ENCODE peak calls at places on chromosomes 2 and 18, in ten cellular contexts. Y is left ventricle myocardium inferior, D is cardiac fibroblast, C is fibroblast of mammary gland, F is choroid plexus epithelial cell, A is H7, V is psoas muscle, P is astrocyte of the spinal cord, B is dorsolateral prefrontal cortex, W is AG10803. O is an unnamed sample.

GRCh38 chr2:183946193-183946592 is 652.1 kb upstream of the ZNF804A start:
- DNase-seq in Y (no peak), D (no peak), C (no peak), F (no peak), A (no peak), V (no peak), P (no peak), B (no peak), W (no peak), O (no peak)

GRCh38 chr2:128584296-128584900 is 265.7 kb upstream of the HS6ST1 start:
- DNase-seq in Y (no peak), D (peak), C (peak), F (peak), A (no peak), V (no peak), P (peak), B (no peak), W (peak), O (no peak)

GRCh38 chr2:112623913-112624777 is 21.6 kb upstream of the SLC20A1 start:
- DNase-seq in Y (peak), D (peak), C (peak), F (peak), A (no peak), V (peak), P (peak), B (no peak), W (peak), O (peak)

GRCh38 chr18:3612315-3612714 is 162.3 kb downstream of the TGIF1 start:
- DNase-seq in Y (no peak), D (no peak), C (peak), F (no peak), A (no peak), V (no peak), P (no peak), B (no peak), W (peak), O (no peak)

GRCh38 chr2:21763501-21763900 is 639.7 kb downstream of the TDRD15 start:
- DNase-seq in Y (no peak), D (no peak), C (no peak), F (no peak), A (no peak), V (no peak), P (no peak), B (no peak), W (no peak), O (no peak)

GRCh38 chr2:113755690-113756063 is 765 bp downstream of the SLC35F5 start:
- DNase-seq in Y (no peak), D (peak), C (peak), F (peak), A (peak), V (no peak), P (peak), B (no peak), W (no peak), O (peak)

GRCh38 chr2:88599527-88599926 is 27.7 kb downstream of the EIF2AK3 start:
- DNase-seq in Y (no peak), D (no peak), C (no peak), F (no peak), A (no peak), V (no peak), P (no peak), B (no peak), W (no peak), O (peak)

GRCh38 chr18:250685-251084 is 17.2 kb downstream of the THOC1 start:
- DNase-seq in Y (no peak), D (no peak), C (peak), F (peak), A (no peak), V (no peak), P (peak), B (no peak), W (peak), O (no peak)

GRCh38 chr2:29304399-29304798 is 189.2 kb downstream of the CLIP4 start:
- DNase-seq in Y (no peak), D (no peak), C (peak), F (peak), A (no peak), V (no peak), P (no peak), B (no peak), W (no peak), O (no peak)

GRCh38 chr18:47115205-47115604 is 35.1 kb downstream of the HDHD2 start:
- DNase-seq in Y (no peak), D (no peak), C (no peak), F (no peak), A (no peak), V (no peak), P (no peak), B (no peak), W (no peak), O (no peak)

GRCh38 chr2:173195100-173195499 is 119.5 kb downstream of the MAP3K20 start:
- DNase-seq in Y (no peak), D (no peak), C (no peak), F (no peak), A (no peak), V (no peak), P (no peak), B (no peak), W (no peak), O (no peak)

GRCh38 chr2:218281449-218281848 is 10.9 kb downstream of the TMBIM1 start:
- DNase-seq in Y (no peak), D (no peak), C (peak), F (no peak), A (no peak), V (peak), P (peak), B (no peak), W (no peak), O (no peak)

GRCh38 chr2:218286570-218287459 is 5.5 kb downstream of the TMBIM1 start:
- DNase-seq in Y (peak), D (peak), C (peak), F (peak), A (peak), V (peak), P (peak), B (peak), W (peak), O (peak)

GRCh38 chr2:218284106-218284811 is 8.0 kb downstream of the TMBIM1 start:
- DNase-seq in Y (no peak), D (peak), C (peak), F (peak), A (no peak), V (peak), P (peak), B (no peak), W (peak), O (peak)

GRCh38 chr2:218282173-218282991 is 9.9 kb downstream of the TMBIM1 start:
- DNase-seq in Y (no peak), D (no peak), C (peak), F (no peak), A (no peak), V (peak), P (peak), B (peak), W (peak), O (no peak)

GRCh38 chr2:218285604-218286003 is 6.7 kb downstream of the TMBIM1 start:
- DNase-seq in Y (peak), D (peak), C (peak), F (no peak), A (peak), V (peak), P (peak), B (peak), W (peak), O (no peak)
- H3K4me3 ChIP-seq in Y (peak), D (peak), C (no peak), F (no peak), A (no peak), V (peak), P (no peak), B (no peak), W (peak), O (no peak)

DNA sequence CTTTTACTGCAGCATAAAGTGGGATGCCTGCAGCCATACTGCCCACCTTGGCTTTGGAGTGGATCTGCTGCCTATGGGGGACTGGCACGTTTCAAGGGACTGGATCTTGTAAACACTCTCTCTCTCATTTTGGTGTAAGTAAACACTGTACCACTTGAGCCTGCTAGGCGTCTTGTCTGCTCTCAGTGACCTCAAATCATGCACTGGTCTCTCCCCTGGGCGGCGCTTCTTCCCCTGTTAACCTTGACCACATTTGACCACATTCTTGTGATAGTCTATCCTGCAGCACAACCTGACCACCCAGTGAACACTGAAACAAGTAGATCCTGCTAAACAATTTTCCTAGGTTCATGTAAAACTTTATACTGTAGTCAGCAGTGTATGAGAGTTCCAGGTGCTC is 82.6 kb upstream of the HNMT start:
- DNase-seq in Y (no peak), D (no peak), C (no peak), F (no peak), A (no peak), V (no peak), P (no peak), B (no peak), W (no peak), O (no peak)
- H3K4me3 ChIP-seq in Y (no peak), D (no peak), C (no peak), F (no peak), A (no peak), V (no peak), P (no peak), B (no peak), W (no peak), O (no peak)

DNA sequence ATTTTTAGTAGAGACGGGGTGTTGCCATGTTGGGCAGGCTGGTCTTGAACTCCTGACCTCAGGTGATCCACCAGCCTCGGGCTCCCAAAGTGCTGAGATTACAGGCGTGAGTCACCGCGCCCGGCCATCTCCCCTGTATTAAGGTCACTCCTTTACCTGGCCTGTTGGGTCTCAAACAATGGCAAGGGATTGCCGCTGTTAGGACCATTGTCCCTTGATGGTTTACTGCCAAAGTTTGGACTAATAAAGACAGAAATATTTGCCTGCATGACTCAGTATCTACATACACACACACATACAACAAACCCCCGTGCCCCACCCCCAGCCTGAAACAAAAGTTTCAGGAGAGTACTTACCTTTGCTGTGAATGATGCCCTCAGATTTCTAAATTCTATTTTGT is 16.5 kb downstream of the PARD3B start:
- DNase-seq in Y (no peak), D (no peak), C (no peak), F (no peak), A (no peak), V (no peak), P (no peak), B (no peak), W (no peak), O (no peak)
- H3K4me3 ChIP-seq in Y (no peak), D (no peak), C (no peak), F (no peak), A (no peak), V (no peak), P (no peak), B (no peak), W (no peak), O (no peak)

GRCh38 chr2:83615491-83615890 is 843.6 kb downstream of the SUCLG1 start:
- DNase-seq in Y (no peak), D (no peak), C (no peak), F (no peak), A (no peak), V (no peak), P (no peak), B (no peak), W (peak), O (no peak)
- H3K4me3 ChIP-seq in Y (no peak), D (no peak), C (no peak), F (no peak), A (no peak), V (no peak), P (no peak), B (no peak), W (no peak), O (no peak)

GRCh38 chr2:38108907-38109731 is 33.2 kb upstream of the CYP1B1 start:
- DNase-seq in Y (no peak), D (no peak), C (no peak), F (no peak), A (no peak), V (no peak), P (no peak), B (no peak), W (peak), O (peak)
- H3K4me3 ChIP-seq in Y (no peak), D (no peak), C (no peak), F (no peak), A (no peak), V (no peak), P (no peak), B (no peak), W (no peak), O (no peak)

GRCh38 chr18:45589559-45590041 is 25.7 kb upstream of the SLC14A2 start:
- DNase-seq in Y (peak), D (peak), C (peak), F (peak), A (peak), V (peak), P (peak), B (no peak), W (peak), O (no peak)

GRCh38 chr18:45588831-45589558 is 26.3 kb upstream of the SLC14A2 start:
- DNase-seq in Y (no peak), D (peak), C (peak), F (peak), A (no peak), V (no peak), P (peak), B (no peak), W (peak), O (no peak)

GRCh38 chr18:45590060-45590537 is 25.2 kb upstream of the SLC14A2 start:
- DNase-seq in Y (no peak), D (peak), C (peak), F (peak), A (no peak), V (no peak), P (peak), B (no peak), W (peak), O (no peak)

GRCh38 chr18:45588284-45588683 is 27.0 kb upstream of the SLC14A2 start:
- DNase-seq in Y (no peak), D (peak), C (peak), F (peak), A (no peak), V (no peak), P (peak), B (no peak), W (peak), O (no peak)

GRCh38 chr18:45590546-45590945 is 24.7 kb upstream of the SLC14A2 start:
- DNase-seq in Y (peak), D (no peak), C (peak), F (no peak), A (no peak), V (no peak), P (no peak), B (no peak), W (no peak), O (no peak)
- H3K4me3 ChIP-seq in Y (no peak), D (no peak), C (no peak), F (no peak), A (no peak), V (no peak), P (no peak), B (no peak), W (no peak), O (no peak)

GRCh38 chr2:42569883-42570282 is 1.5 kb downstream of the MTA3 start:
- DNase-seq in Y (no peak), D (peak), C (peak), F (peak), A (peak), V (no peak), P (no peak), B (no peak), W (no peak), O (peak)
- H3K4me3 ChIP-seq in Y (peak), D (peak), C (peak), F (peak), A (peak), V (peak), P (peak), B (no peak), W (peak), O (peak)

DNA sequence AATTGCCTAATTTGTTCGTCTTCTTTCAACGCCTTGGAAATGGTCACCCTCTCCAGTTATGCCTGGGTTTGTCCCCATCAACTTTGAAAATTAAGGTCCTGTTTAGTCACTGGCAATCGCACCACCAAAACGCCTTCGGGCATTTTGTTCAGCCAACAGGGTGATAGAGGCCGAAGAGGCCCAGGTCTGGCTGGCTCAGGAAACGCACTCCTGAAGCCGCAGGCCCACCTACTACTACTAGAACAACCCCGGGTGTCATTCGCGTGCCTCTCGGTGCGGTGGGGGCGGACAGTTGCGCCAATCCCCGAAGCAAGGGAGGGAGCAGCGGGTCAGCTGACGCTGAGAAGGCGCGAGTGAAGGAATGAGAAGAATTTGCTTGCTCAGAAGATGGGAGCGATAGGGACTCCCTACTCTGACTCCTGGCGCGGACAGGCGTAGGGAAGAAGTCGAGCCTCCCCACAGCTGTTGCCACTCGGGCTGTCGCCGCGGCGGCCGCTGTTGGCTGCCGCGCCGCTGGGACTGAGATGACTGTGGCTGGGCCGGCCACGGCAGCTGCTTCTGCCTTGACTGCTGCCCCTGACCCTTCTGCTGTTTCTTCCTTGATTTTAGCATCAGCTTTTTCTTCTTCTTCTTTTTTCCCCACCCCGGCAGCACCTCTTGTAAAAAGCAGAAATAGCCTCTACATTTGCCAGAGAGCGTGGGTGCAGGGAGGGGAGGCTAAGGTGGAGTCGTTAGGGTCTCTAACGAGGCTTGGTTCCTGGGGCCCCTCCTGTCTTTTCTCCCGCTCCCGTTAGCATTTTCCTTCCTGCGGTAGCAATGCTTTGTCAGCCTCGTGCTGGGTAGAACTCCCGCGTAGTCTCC is 387.6 kb downstream of the FIGN start:
- DNase-seq in Y (peak), D (peak), C (peak), F (peak), A (peak), V (peak), P (peak), B (peak), W (peak), O (peak)
- H3K4me3 ChIP-seq in Y (peak), D (peak), C (peak), F (peak), A (peak), V (peak), P (peak), B (peak), W (peak), O (peak)